ENCODE peak calls at places on chromosomes 5 and 9, in five cellular contexts. Y, D, T, R and H are unnamed samples.

GRCh38 chr5:16140417-16140816 is 39.2 kb downstream of the MARCHF11 start:
- DNase-seq in Y (no peak), D (no peak), T (no peak), R (no peak), H (no peak)

GRCh38 chr9:117574099-117574498 is 130.1 kb upstream of the TLR4 start:
- DNase-seq in Y (no peak), D (no peak), T (no peak), R (no peak), H (peak; percentile 47)

GRCh38 chr5:108900668-108901067 is 153.0 kb downstream of the FER start:
- DNase-seq in Y (no peak), D (no peak), T (no peak), R (no peak), H (no peak)

GRCh38 chr5:142853682-142854081 is 83.5 kb downstream of the ARHGAP26 start:
- DNase-seq in Y (no peak), D (no peak), T (no peak), R (no peak), H (no peak)

GRCh38 chr5:179819296-179820126 is 1.2 kb upstream of the SQSTM1 start:
- DNase-seq in Y (peak; percentile 56), D (no peak), T (peak; percentile 50), R (peak; percentile 93), H (peak; percentile 58)

GRCh38 chr5:143019614-143020515 is 249.7 kb downstream of the ARHGAP26 start:
- DNase-seq in Y (no peak), D (no peak), T (no peak), R (no peak), H (no peak)

GRCh38 chr9:112849363-112849922 is 41.2 kb downstream of the SLC46A2 start:
- DNase-seq in Y (no peak), D (no peak), T (no peak), R (no peak), H (no peak)

GRCh38 chr9:91214867-91215266 is 146.9 kb downstream of the AUH start:
- DNase-seq in Y (no peak), D (no peak), T (no peak), R (no peak), H (no peak)

GRCh38 chr5:141420855-141421488 is at the start of gene PCDHGA11:
- DNase-seq in Y (peak; percentile 37), D (peak; percentile 34), T (peak; percentile 53), R (no peak), H (no peak)

GRCh38 chr5:125870271-125870670 is 552.9 kb upstream of the GRAMD2B start:
- DNase-seq in Y (no peak), D (no peak), T (no peak), R (no peak), H (no peak)

GRCh38 chr5:14407746-14408175 is 173.8 kb upstream of the OTULINL start:
- DNase-seq in Y (no peak), D (no peak), T (peak; percentile 66), R (no peak), H (no peak)

GRCh38 chr9:94870793-94871558 is 144.5 kb downstream of the AOPEP start:
- DNase-seq in Y (no peak), D (no peak), T (no peak), R (no peak), H (no peak)

GRCh38 chr5:980001-980588 is 28.5 kb upstream of the NKD2 start:
- DNase-seq in Y (no peak), D (peak; percentile 80), T (no peak), R (no peak), H (no peak)

GRCh38 chr5:173304591-173304988 is 23.6 kb downstream of the STC2 start:
- DNase-seq in Y (no peak), D (no peak), T (no peak), R (no peak), H (no peak)

GRCh38 chr9:113720495-113720894 is 155.6 kb upstream of the ZNF618 start:
- DNase-seq in Y (no peak), D (peak; percentile 42), T (no peak), R (no peak), H (no peak)

GRCh38 chr9:125747053-125747764 is at the start of gene PBX3:
- DNase-seq in Y (peak; percentile 59), D (no peak), T (no peak), R (peak; percentile 92), H (peak; percentile 70)

GRCh38 chr9:93588641-93589609 is 12.5 kb downstream of the PHF2 start:
- DNase-seq in Y (no peak), D (no peak), T (no peak), R (no peak), H (no peak)

GRCh38 chr9:98806394-98807069 is 938 bp upstream of the GALNT12 start:
- DNase-seq in Y (no peak), D (no peak), T (no peak), R (no peak), H (no peak)

GRCh38 chr5:86909896-86910295 is 292.2 kb downstream of the COX7C start:
- DNase-seq in Y (no peak), D (no peak), T (no peak), R (no peak), H (no peak)

GRCh38 chr5:119078870-119079269 is 8.0 kb downstream of the DMXL1 start:
- DNase-seq in Y (no peak), D (no peak), T (no peak), R (no peak), H (no peak)

GRCh38 chr5:67842806-67843205 is 372.8 kb upstream of the PIK3R1 start:
- DNase-seq in Y (no peak), D (no peak), T (no peak), R (no peak), H (peak; percentile 87)

GRCh38 chr5:113233606-113234005 is 201.2 kb downstream of the TSSK1B start:
- DNase-seq in Y (no peak), D (no peak), T (no peak), R (no peak), H (no peak)

GRCh38 chr9:104099630-104100029 is 5.5 kb downstream of the SMC2 start:
- DNase-seq in Y (no peak), D (no peak), T (no peak), R (no peak), H (no peak)

GRCh38 chr5:36573441-36573840 is 33.0 kb upstream of the SLC1A3 start:
- DNase-seq in Y (no peak), D (no peak), T (no peak), R (no peak), H (no peak)

GRCh38 chr5:52947851-52948250 is 41.3 kb upstream of the ITGA2 start:
- DNase-seq in Y (no peak), D (no peak), T (no peak), R (no peak), H (no peak)

GRCh38 chr5:175319199-175319598 is 124.8 kb downstream of the DRD1 start:
- DNase-seq in Y (no peak), D (no peak), T (no peak), R (no peak), H (no peak)

GRCh38 chr9:111287127-111287526 is 42.9 kb downstream of the OR2K2 start:
- DNase-seq in Y (no peak), D (no peak), T (no peak), R (no peak), H (no peak)

GRCh38 chr5:61167382-61167781 is 5.1 kb upstream of the SMIM15 start:
- DNase-seq in Y (peak; percentile 8), D (no peak), T (no peak), R (no peak), H (no peak)

GRCh38 chr5:57779383-57780223 is 297.0 kb upstream of the ACTBL2 start:
- DNase-seq in Y (peak; percentile 51), D (no peak), T (peak; percentile 45), R (no peak), H (no peak)

GRCh38 chr9:70031141-70031545 is 12.5 kb upstream of the MAMDC2 start:
- DNase-seq in Y (no peak), D (no peak), T (no peak), R (no peak), H (no peak)

GRCh38 chr5:83376461-83376860 is 95.1 kb upstream of the VCAN start:
- DNase-seq in Y (no peak), D (no peak), T (no peak), R (no peak), H (no peak)

GRCh38 chr5:16963821-16964220 is 27.7 kb upstream of the MYO10 start:
- DNase-seq in Y (no peak), D (no peak), T (no peak), R (no peak), H (no peak)

GRCh38 chr9:128742401-128742800 is 18.5 kb upstream of the ZDHHC12 start:
- DNase-seq in Y (no peak), D (no peak), T (no peak), R (no peak), H (no peak)
- TF ChIP-seq CTCF in Y (no peak), D (no peak), T (no peak), R (no peak), H (no peak)

GRCh38 chr5:151048526-151048925 is 28.1 kb downstream of the GPX3 start:
- DNase-seq in Y (no peak), D (no peak), T (no peak), R (no peak), H (no peak)
- TF ChIP-seq CTCF in Y (no peak), D (no peak), T (no peak), R (no peak), H (no peak)

GRCh38 chr9:86098793-86099694 is at the start of gene GOLM1:
- DNase-seq in Y (peak; percentile 76), D (no peak), T (no peak), R (peak; percentile 82), H (peak; percentile 81)
- TF ChIP-seq CTCF in Y (no peak), D (no peak), T (no peak), R (no peak), H (no peak)

DNA sequence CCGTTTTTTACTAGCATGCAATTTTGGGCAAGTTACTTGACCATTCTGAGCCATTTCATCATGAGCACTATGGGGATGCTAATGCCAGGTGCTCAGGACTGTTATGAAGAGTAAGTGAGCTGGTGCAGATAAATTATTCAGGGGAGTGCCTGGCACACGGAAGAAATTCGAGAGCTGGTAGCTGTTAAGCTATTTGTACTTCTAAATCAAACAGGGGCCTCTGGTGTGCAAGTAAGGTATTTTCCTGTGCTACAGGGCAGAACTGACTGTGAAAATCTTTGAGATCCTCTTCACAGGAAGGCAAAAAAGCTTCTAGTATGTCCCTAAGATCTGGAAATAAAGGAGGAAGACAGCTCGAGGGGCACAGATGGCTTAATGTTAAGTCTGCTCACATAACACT is 106.3 kb upstream of the SPOCK1 start:
- DNase-seq in Y (no peak), D (no peak), T (no peak), R (no peak), H (no peak)
- TF ChIP-seq CTCF in Y (no peak), D (no peak), T (no peak), R (no peak), H (no peak)